ENCODE peak calls at places on chromosomes 2 and 18, in seven cellular contexts. D is GM23248; E is tibial artery; X is naive thymus-derived CD4-positive, alpha-beta T cell; H is esophagus squamous epithelium; I is aorta; P is cardiac muscle cell. B is an unnamed sample.

GRCh38 chr2:133774675-133775005 is 206.4 kb upstream of the NCKAP5 start:
- DNase-seq in P (peak; percentile 35), X (no peak), D (no peak), E (peak; percentile 31), H (no peak), I (peak; percentile 85), B (no peak)

GRCh38 chr2:179338681-179339080 is 74.0 kb upstream of the SESTD1 start:
- DNase-seq in D (peak; percentile 82), E (no peak), X (no peak), P (peak; percentile 54), I (no peak), H (no peak), B (no peak)

GRCh38 chr18:5142131-5142530 is 54.9 kb downstream of the AKAIN1 start:
- DNase-seq in E (no peak), P (no peak), H (no peak), X (no peak), I (no peak), D (no peak), B (no peak)

GRCh38 chr2:12227941-12228608 is 481.6 kb downstream of the LPIN1 start:
- DNase-seq in I (no peak), E (no peak), H (no peak), D (peak; percentile 68), X (no peak), P (no peak), B (no peak)

GRCh38 chr18:45954070-45954712 is 12.9 kb downstream of the EPG5 start:
- DNase-seq in D (peak; percentile 96), H (no peak), P (peak; percentile 79), E (no peak), X (no peak), I (no peak), B (no peak)

GRCh38 chr2:102975996-102976636 is 214.3 kb downstream of the TMEM182 start:
- DNase-seq in P (no peak), I (no peak), E (no peak), D (peak; percentile 29), X (no peak), H (no peak), B (no peak)

GRCh38 chr2:41241325-41242000 is 789.6 kb upstream of the SLC8A1 start:
- DNase-seq in I (no peak), P (no peak), X (no peak), H (no peak), D (no peak), E (no peak), B (no peak)

GRCh38 chr18:3624818-3625716 is 175.1 kb downstream of the TGIF1 start:
- DNase-seq in E (no peak), X (no peak), P (peak; percentile 95), D (peak; percentile 95), I (no peak), H (no peak), B (peak; percentile 37)

GRCh38 chr2:15778529-15779219 is 161.7 kb upstream of the MYCN start:
- DNase-seq in E (no peak), X (no peak), H (no peak), I (no peak), D (no peak), P (no peak), B (no peak)

GRCh38 chr2:208255557-208256106 is 761 bp upstream of the IDH1 start:
- DNase-seq in H (no peak), P (no peak), I (no peak), E (no peak), X (no peak), D (no peak), B (no peak)

GRCh38 chr2:69798466-69798908 is 31.0 kb upstream of the GMCL1 start:
- DNase-seq in X (no peak), D (peak; percentile 83), P (no peak), I (no peak), H (no peak), E (peak; percentile 47), B (no peak)

GRCh38 chr2:1891147-1891546 is 146.8 kb upstream of the PXDN start:
- DNase-seq in D (no peak), X (no peak), P (no peak), I (no peak), E (no peak), H (no peak), B (no peak)

GRCh38 chr2:40244251-40245010 is 207.5 kb downstream of the SLC8A1 start:
- DNase-seq in I (peak; percentile 72), E (peak; percentile 59), P (peak; percentile 79), X (no peak), H (no peak), D (peak; percentile 77), B (no peak)

GRCh38 chr2:160632576-160632975 is 139.0 kb upstream of the RBMS1 start:
- DNase-seq in E (no peak), D (no peak), X (no peak), H (no peak), I (no peak), P (no peak), B (no peak)

GRCh38 chr2:235006986-235007385 is 55.2 kb downstream of the SH3BP4 start:
- DNase-seq in E (no peak), I (no peak), H (no peak), D (no peak), P (no peak), X (no peak), B (no peak)

GRCh38 chr2:212956665-212957064 is 194.7 kb downstream of the IKZF2 start:
- DNase-seq in X (no peak), D (no peak), E (no peak), P (no peak), H (no peak), I (no peak), B (no peak)

GRCh38 chr2:177229448-177230242 is 17.1 kb downstream of the HNRNPA3 start:
- DNase-seq in E (no peak), P (no peak), X (no peak), D (no peak), H (no peak), I (no peak), B (no peak)

GRCh38 chr2:239114119-239114581 is 266.3 kb downstream of the TWIST2 start:
- DNase-seq in P (peak; percentile 70), D (peak; percentile 37), I (no peak), E (no peak), H (no peak), X (no peak), B (no peak)

GRCh38 chr2:238097988-238098853 is 1.9 kb upstream of the ESPNL start:
- DNase-seq in H (no peak), X (no peak), D (peak; percentile 73), E (no peak), I (peak; percentile 85), P (peak; percentile 72), B (no peak)

GRCh38 chr18:48165104-48165866 is 234.8 kb upstream of the SMAD2 start:
- DNase-seq in D (no peak), P (no peak), X (no peak), I (peak; percentile 62), H (no peak), E (no peak), B (no peak)

GRCh38 chr18:79447703-79448367 is 52.1 kb downstream of the NFATC1 start:
- DNase-seq in D (no peak), H (no peak), X (no peak), E (no peak), P (no peak), I (no peak), B (no peak)
- H3K9me3 ChIP-seq in D (no peaks in the 10 kb centered on the region), H (no peaks in the 10 kb centered on the region), X (no peaks in the 10 kb centered on the region), E (no peaks in the 10 kb centered on the region), P (no peaks in the 10 kb centered on the region), I (no peaks in the 10 kb centered on the region), B (no peaks in the 10 kb centered on the region)

DNA sequence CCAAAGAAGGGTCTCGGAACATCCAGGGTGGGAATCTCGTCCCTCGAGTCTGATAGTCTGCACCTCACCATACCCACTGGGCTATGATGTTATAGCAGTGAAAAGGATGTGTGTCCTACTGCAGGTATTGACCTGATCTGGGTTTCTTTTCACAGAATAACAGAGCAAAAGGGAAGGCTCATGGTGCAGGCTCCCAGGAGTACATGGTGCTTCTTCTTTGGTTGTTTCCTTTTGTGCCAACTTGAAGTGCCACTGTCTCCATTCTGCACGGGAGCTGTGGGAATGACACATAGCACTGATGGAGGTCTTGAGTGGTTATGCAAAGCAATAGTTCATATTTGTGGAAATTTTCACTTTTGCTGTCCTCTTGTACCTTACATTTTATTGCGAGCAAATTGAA is 72.2 kb upstream of the EML6 start:
- DNase-seq in X (no peak), D (no peak), P (no peak), E (no peak), H (no peak), I (no peak), B (no peak)
- H3K36me3 ChIP-seq in X (peaks cover 99% of the 10 kb centered on the region), D (peaks cover 94% of the 10 kb centered on the region), P (peaks cover 93% of the 10 kb centered on the region), E (peaks cover 91% of the 10 kb centered on the region), H (peaks cover 60% of the 10 kb centered on the region), I (peaks cover 10% of the 10 kb centered on the region), B (peaks cover 86% of the 10 kb centered on the region)

GRCh38 chr2:82143343-82143742 is 1838.8 kb upstream of the LRRTM1 start:
- DNase-seq in D (no peak), I (no peak), E (no peak), X (no peak), H (no peak), P (no peak), B (no peak)
- H3K9me3 ChIP-seq in D (no peaks in the 10 kb centered on the region), I (no peaks in the 10 kb centered on the region), E (no peaks in the 10 kb centered on the region), X (peaks cover 5% of the 10 kb centered on the region), H (no peaks in the 10 kb centered on the region), P (no peaks in the 10 kb centered on the region), B (no peaks in the 10 kb centered on the region)

GRCh38 chr2:185979546-185980071 is 241.0 kb downstream of the FSIP2 start:
- DNase-seq in E (no peak), D (peak; percentile 62), P (no peak), I (no peak), H (no peak), X (no peak), B (no peak)
- H3K36me3 ChIP-seq in E (no peaks in the 10 kb centered on the region), D (no peaks in the 10 kb centered on the region), P (no peaks in the 10 kb centered on the region), I (no peaks in the 10 kb centered on the region), H (no peaks in the 10 kb centered on the region), X (no peaks in the 10 kb centered on the region), B (no peaks in the 10 kb centered on the region)

GRCh38 chr2:63571291-63571690 is 17.0 kb downstream of the WDPCP start:
- DNase-seq in X (no peak), I (no peak), D (no peak), E (no peak), P (peak; percentile 43), H (no peak), B (no peak)

GRCh38 chr2:63572001-63572400 is 16.3 kb downstream of the WDPCP start:
- DNase-seq in P (no peak), I (no peak), E (no peak), D (no peak), X (no peak), H (no peak), B (no peak)

GRCh38 chr2:63569740-63570139 is 18.5 kb downstream of the WDPCP start:
- DNase-seq in H (no peak), D (no peak), X (no peak), I (no peak), P (no peak), E (no peak), B (no peak)
- H3K9me3 ChIP-seq in H (no peaks in the 10 kb centered on the region), D (no peaks in the 10 kb centered on the region), X (peaks cover 21% of the 10 kb centered on the region), I (no peaks in the 10 kb centered on the region), P (no peaks in the 10 kb centered on the region), E (peaks cover 3% of the 10 kb centered on the region), B (no peaks in the 10 kb centered on the region)

GRCh38 chr2:28413152-28413895 is 20.7 kb downstream of the FOSL2 start:
- DNase-seq in I (peak; percentile 67), P (no peak), H (no peak), D (no peak), E (no peak), X (no peak), B (peak; percentile 7)
- H3K36me3 ChIP-seq in I (peaks cover 2% of the 10 kb centered on the region), P (peaks cover 5% of the 10 kb centered on the region), H (peaks cover 77% of the 10 kb centered on the region), D (peaks cover 81% of the 10 kb centered on the region), E (peaks cover 85% of the 10 kb centered on the region), X (no peaks in the 10 kb centered on the region), B (peaks cover 3% of the 10 kb centered on the region)